ENCODE peak calls at places on chromosomes 3 and 15, in six cellular contexts. One of them, this sample, is unnamed.

GRCh38 chr15:40290540-40291087 is 7.8 kb upstream of the ANKRD63 start:
- DNase-seq in ovary: no peak
- DNase-seq in IMR-90: no peak
- DNase-seq in transverse colon: no peak
- DNase-seq in Peyer's patch: no peak
- DNase-seq in A549: no peak
- DNase-seq in this sample: no peak

GRCh38 chr3:133874344-133874743 is 21.3 kb downstream of the RAB6B start:
- DNase-seq in A549: no peak
- DNase-seq in IMR-90: peak; percentile 10
- DNase-seq in transverse colon: no peak
- DNase-seq in Peyer's patch: no peak
- DNase-seq in ovary: no peak
- DNase-seq in this sample: no peak

GRCh38 chr3:24641628-24642027 is 147.0 kb upstream of the THRB start:
- DNase-seq in A549: no peak
- DNase-seq in Peyer's patch: no peak
- DNase-seq in IMR-90: no peak
- DNase-seq in transverse colon: no peak
- DNase-seq in ovary: no peak
- DNase-seq in this sample: no peak

GRCh38 chr3:157782236-157782635 is 279.0 kb upstream of the VEPH1 start:
- DNase-seq in IMR-90: peak; percentile 19
- DNase-seq in Peyer's patch: no peak
- DNase-seq in ovary: no peak
- DNase-seq in A549: no peak
- DNase-seq in transverse colon: no peak
- DNase-seq in this sample: no peak

GRCh38 chr3:5787863-5788488 is 600.5 kb downstream of the EDEM1 start:
- DNase-seq in Peyer's patch: no peak
- DNase-seq in transverse colon: peak; percentile 13
- DNase-seq in IMR-90: no peak
- DNase-seq in A549: no peak
- DNase-seq in ovary: no peak
- DNase-seq in this sample: no peak

GRCh38 chr15:41655716-41656115 is 4.5 kb upstream of the MGA start:
- DNase-seq in transverse colon: no peak
- DNase-seq in IMR-90: peak; percentile 73
- DNase-seq in ovary: no peak
- DNase-seq in Peyer's patch: no peak
- DNase-seq in A549: no peak
- DNase-seq in this sample: no peak

GRCh38 chr3:159779883-159780282 is 208.8 kb upstream of the IL12A start:
- DNase-seq in ovary: no peak
- DNase-seq in IMR-90: no peak
- DNase-seq in Peyer's patch: no peak
- DNase-seq in A549: no peak
- DNase-seq in transverse colon: no peak
- DNase-seq in this sample: no peak

GRCh38 chr3:119295816-119296484 is 1.8 kb downstream of the ARHGAP31 start:
- DNase-seq in transverse colon: no peak
- DNase-seq in ovary: no peak
- DNase-seq in A549: no peak
- DNase-seq in Peyer's patch: no peak
- DNase-seq in IMR-90: no peak
- DNase-seq in this sample: no peak

GRCh38 chr3:109023656-109024254 is 70.1 kb upstream of the GUCA1C start:
- DNase-seq in IMR-90: peak; percentile 47
- DNase-seq in Peyer's patch: no peak
- DNase-seq in ovary: peak; percentile 25
- DNase-seq in transverse colon: peak; percentile 22
- DNase-seq in A549: peak; percentile 50
- DNase-seq in this sample: peak; percentile 31

GRCh38 chr3:39980021-39980420 is 170.6 kb downstream of the MYRIP start:
- DNase-seq in transverse colon: no peak
- DNase-seq in A549: no peak
- DNase-seq in IMR-90: no peak
- DNase-seq in Peyer's patch: no peak
- DNase-seq in ovary: no peak
- DNase-seq in this sample: no peak

GRCh38 chr3:134242649-134243637 is 7.7 kb downstream of the RYK start:
- DNase-seq in Peyer's patch: no peak
- DNase-seq in A549: no peak
- DNase-seq in IMR-90: peak; percentile 92
- DNase-seq in transverse colon: no peak
- DNase-seq in ovary: no peak
- DNase-seq in this sample: no peak

GRCh38 chr15:91537868-91538267 is 315.6 kb upstream of the SLCO3A1 start:
- DNase-seq in A549: no peak
- DNase-seq in transverse colon: no peak
- DNase-seq in IMR-90: no peak
- DNase-seq in Peyer's patch: no peak
- DNase-seq in ovary: no peak
- DNase-seq in this sample: no peak

GRCh38 chr15:101295607-101296225 is 668 bp upstream of the SNRPA1 start:
- DNase-seq in IMR-90: peak; percentile 72
- DNase-seq in A549: no peak
- DNase-seq in ovary: no peak
- DNase-seq in transverse colon: peak; percentile 51
- DNase-seq in Peyer's patch: no peak
- DNase-seq in this sample: peak; percentile 75

GRCh38 chr15:101022306-101022705 is 103.1 kb downstream of the LRRK1 start:
- DNase-seq in Peyer's patch: no peak
- DNase-seq in IMR-90: no peak
- DNase-seq in transverse colon: peak; percentile 5
- DNase-seq in A549: no peak
- DNase-seq in ovary: no peak
- DNase-seq in this sample: no peak

GRCh38 chr15:73571346-73571745 is 61.8 kb downstream of the NPTN start:
- DNase-seq in A549: no peak
- DNase-seq in IMR-90: no peak
- DNase-seq in ovary: no peak
- DNase-seq in transverse colon: no peak
- DNase-seq in Peyer's patch: no peak
- DNase-seq in this sample: no peak

DNA sequence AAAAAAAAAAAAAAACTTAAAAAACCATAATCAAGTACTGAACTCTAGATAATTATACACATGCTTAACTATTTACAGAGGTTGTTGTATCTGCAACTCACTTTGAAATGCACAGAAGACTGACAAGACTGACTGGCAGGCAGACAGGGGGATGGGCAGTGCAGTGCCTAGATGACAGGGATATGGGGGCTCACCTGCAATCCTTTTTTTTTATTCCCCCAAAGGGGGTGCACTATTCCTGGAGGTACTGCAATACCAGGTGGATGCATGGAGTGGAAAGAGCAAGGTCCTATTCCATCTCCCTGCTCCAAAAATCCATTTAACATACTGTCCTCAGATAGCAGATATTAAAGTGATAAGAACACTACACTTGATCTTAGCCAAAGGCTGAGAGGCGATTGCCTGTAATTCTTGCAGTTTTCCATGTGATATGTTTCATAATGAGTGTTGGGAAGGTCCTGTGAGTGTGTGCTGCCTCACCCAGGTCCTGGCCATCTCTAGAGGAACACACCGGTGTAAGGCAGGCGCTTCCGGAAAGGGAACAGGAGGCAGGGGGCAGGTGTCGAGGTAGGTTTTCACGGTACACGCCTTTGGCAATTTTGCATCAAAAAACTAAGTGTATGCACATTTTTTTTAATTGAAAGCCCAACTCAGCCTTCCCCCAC is 22.7 kb downstream of the SEC61A1 start:
- DNase-seq in ovary: no peak
- DNase-seq in IMR-90: no peak
- DNase-seq in A549: no peak
- DNase-seq in transverse colon: no peak
- DNase-seq in Peyer's patch: no peak
- DNase-seq in this sample: no peak
- TF ChIP-seq POLR2A in ovary: no peak
- TF ChIP-seq POLR2A in IMR-90: no peak
- TF ChIP-seq POLR2A in A549: no peak
- TF ChIP-seq POLR2A in transverse colon: no peak
- TF ChIP-seq POLR2A in Peyer's patch: no peak
- TF ChIP-seq POLR2A in this sample: no peak

GRCh38 chr3:90091557-90091956 is 984.1 kb downstream of the EPHA3 start:
- DNase-seq in transverse colon: peak; percentile 8
- DNase-seq in Peyer's patch: no peak
- DNase-seq in IMR-90: peak; percentile 34
- DNase-seq in A549: peak; percentile 26
- DNase-seq in ovary: peak; percentile 51
- DNase-seq in this sample: no peak

GRCh38 chr3:90092994-90093393 is 985.6 kb downstream of the EPHA3 start:
- DNase-seq in A549: peak; percentile 12
- DNase-seq in IMR-90: peak; percentile 5
- DNase-seq in Peyer's patch: no peak
- DNase-seq in ovary: no peak
- DNase-seq in transverse colon: no peak
- DNase-seq in this sample: no peak
- TF ChIP-seq CTCF in A549: peak; percentile 26
- TF ChIP-seq CTCF in IMR-90: peak; percentile 44
- TF ChIP-seq CTCF in Peyer's patch: no peak
- TF ChIP-seq CTCF in ovary: no peak
- TF ChIP-seq CTCF in transverse colon: peak; percentile 29
- TF ChIP-seq CTCF in this sample: peak; percentile 28

DNA sequence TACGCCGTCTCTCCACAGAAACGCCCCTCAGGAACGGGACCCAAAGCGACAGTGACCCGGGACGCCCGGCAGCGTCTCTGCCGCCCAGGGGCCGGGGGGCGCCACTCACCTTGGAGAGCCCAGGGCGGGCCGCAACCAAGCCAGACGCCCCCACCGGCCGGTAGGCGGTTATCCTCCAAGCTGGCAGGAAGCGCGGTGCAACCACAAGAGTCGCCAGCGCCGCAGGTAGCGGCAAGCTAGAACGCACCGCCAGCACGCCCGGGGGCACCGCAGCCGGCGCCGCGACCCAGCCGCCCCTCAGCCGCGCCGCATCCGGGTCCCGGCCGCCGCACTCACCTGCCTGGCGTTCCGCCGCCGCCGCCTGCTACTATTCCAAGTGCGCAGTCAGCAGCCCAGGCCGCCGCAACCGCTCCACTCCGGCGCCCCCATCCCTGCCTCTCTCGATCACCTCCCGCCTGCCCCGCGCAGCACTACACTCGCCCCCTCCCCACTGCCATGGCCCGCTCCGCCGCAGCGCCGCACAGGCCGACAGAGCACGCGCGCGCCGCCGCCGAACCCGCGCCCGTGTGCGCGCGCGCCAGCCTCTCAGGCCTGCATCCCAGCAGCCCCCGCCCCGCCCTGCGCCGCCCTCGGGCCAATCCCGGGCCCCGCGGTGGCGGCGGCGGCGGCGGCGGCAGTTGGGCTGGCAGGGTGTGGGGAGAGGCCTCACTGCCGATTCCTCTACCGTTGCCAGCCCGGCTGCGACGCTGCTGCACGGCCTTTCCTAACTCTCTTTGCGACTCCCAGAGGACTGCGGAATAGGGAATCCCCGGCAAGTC is at the start of gene PIK3CB:
- DNase-seq in A549: peak; percentile 83
- DNase-seq in transverse colon: peak; percentile 93
- DNase-seq in ovary: peak; percentile 88
- DNase-seq in IMR-90: peak; percentile 62
- DNase-seq in Peyer's patch: peak; percentile 94
- DNase-seq in this sample: peak; percentile 95
- TF ChIP-seq POLR2A in A549: peak; percentile 79
- TF ChIP-seq POLR2A in transverse colon: peak; percentile 88
- TF ChIP-seq POLR2A in ovary: no peak
- TF ChIP-seq POLR2A in IMR-90: peak; percentile 70
- TF ChIP-seq POLR2A in Peyer's patch: peak; percentile 86
- TF ChIP-seq POLR2A in this sample: peak; percentile 96

GRCh38 chr3:171328419-171329082 is 131.7 kb downstream of the TNIK start:
- DNase-seq in A549: peak; percentile 30
- DNase-seq in Peyer's patch: no peak
- DNase-seq in IMR-90: no peak
- DNase-seq in ovary: no peak
- DNase-seq in transverse colon: peak; percentile 62
- DNase-seq in this sample: no peak
- TF ChIP-seq CTCF in A549: peak; percentile 15
- TF ChIP-seq CTCF in Peyer's patch: no peak
- TF ChIP-seq CTCF in IMR-90: no peak
- TF ChIP-seq CTCF in ovary: no peak
- TF ChIP-seq CTCF in transverse colon: no peak
- TF ChIP-seq CTCF in this sample: peak; percentile 11

GRCh38 chr3:184156522-184156955 is 1.4 kb downstream of the DVL3 start:
- DNase-seq in transverse colon: peak; percentile 46
- DNase-seq in ovary: peak; percentile 85
- DNase-seq in IMR-90: peak; percentile 60
- DNase-seq in A549: no peak
- DNase-seq in Peyer's patch: no peak
- DNase-seq in this sample: peak; percentile 42

GRCh38 chr3:184157206-184157605 is 2.0 kb downstream of the DVL3 start:
- DNase-seq in IMR-90: no peak
- DNase-seq in transverse colon: no peak
- DNase-seq in A549: no peak
- DNase-seq in ovary: no peak
- DNase-seq in Peyer's patch: no peak
- DNase-seq in this sample: no peak

GRCh38 chr3:184155644-184156521 is 706 bp downstream of the DVL3 start:
- DNase-seq in IMR-90: peak; percentile 16
- DNase-seq in Peyer's patch: no peak
- DNase-seq in ovary: no peak
- DNase-seq in transverse colon: peak; percentile 49
- DNase-seq in A549: no peak
- DNase-seq in this sample: no peak

GRCh38 chr3:184158394-184158793 is 3.2 kb downstream of the DVL3 start:
- DNase-seq in Peyer's patch: no peak
- DNase-seq in ovary: no peak
- DNase-seq in A549: no peak
- DNase-seq in transverse colon: no peak
- DNase-seq in IMR-90: no peak
- DNase-seq in this sample: no peak

DNA sequence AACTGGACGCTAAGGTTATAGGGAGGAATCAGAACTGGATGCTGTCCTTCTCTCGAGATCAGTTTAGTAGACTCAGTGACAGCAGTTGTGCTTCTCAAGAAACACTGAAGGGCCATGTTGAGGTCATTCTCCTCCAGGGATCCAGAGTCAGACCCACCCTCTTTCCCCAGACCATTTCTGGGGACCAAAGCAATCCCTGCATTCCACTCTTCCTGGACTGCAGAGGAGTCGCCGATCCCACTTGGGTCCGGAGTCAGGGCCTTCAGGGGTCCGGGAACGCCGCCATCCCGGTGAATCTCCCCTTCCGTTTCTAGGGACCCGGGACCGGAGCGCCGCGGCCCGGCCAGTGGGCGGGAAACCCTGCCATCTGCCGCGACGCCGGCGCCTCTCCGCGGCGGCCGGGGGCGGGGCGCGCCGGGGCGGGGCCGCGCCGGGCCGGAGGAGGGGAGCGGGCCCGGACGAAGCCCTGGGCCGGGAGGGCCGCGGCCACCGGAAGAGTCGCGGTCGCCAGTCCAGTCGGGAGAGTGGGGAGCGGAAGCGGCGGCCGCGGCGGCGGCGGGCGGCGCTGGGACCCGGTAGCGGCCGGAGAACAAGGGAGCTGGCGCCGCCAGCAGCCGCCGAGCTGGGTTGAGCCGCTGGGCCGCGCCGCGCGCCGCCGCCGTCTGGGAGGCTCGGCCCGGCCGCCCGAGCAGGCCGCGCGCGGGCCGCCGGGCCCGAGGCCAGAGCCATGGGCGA is at the start of gene DVL3:
- DNase-seq in IMR-90: peak; percentile 52
- DNase-seq in ovary: peak; percentile 74
- DNase-seq in A549: peak; percentile 45
- DNase-seq in Peyer's patch: peak; percentile 84
- DNase-seq in transverse colon: peak; percentile 77
- DNase-seq in this sample: peak; percentile 84
- TF ChIP-seq POLR2A in IMR-90: peak; percentile 59
- TF ChIP-seq POLR2A in ovary: no peak
- TF ChIP-seq POLR2A in A549: peak; percentile 55
- TF ChIP-seq POLR2A in Peyer's patch: peak; percentile 64
- TF ChIP-seq POLR2A in transverse colon: peak; percentile 11
- TF ChIP-seq POLR2A in this sample: peak; percentile 54

GRCh38 chr3:15113884-15114283 is 14.9 kb upstream of the RBSN start:
- DNase-seq in A549: no peak
- DNase-seq in Peyer's patch: no peak
- DNase-seq in ovary: no peak
- DNase-seq in transverse colon: no peak
- DNase-seq in IMR-90: no peak
- DNase-seq in this sample: no peak
- TF ChIP-seq CTCF in A549: no peak
- TF ChIP-seq CTCF in Peyer's patch: no peak
- TF ChIP-seq CTCF in ovary: no peak
- TF ChIP-seq CTCF in transverse colon: no peak
- TF ChIP-seq CTCF in IMR-90: no peak
- TF ChIP-seq CTCF in this sample: no peak